ENCODE peak calls at places on chromosome 9, in four cellular contexts. U is A549, Z is GM12878, M is HepG2. X is an unnamed sample.

GRCh38 chr9:97853844-97854695 is 1.0 kb downstream of the FOXE1 start:
- DNase-seq in M (no peak), U (peak; percentile 41), Z (no peak), X (no peak)

GRCh38 chr9:110125207-110125751 is 82.7 kb downstream of the C9orf152 start:
- DNase-seq in U (peak; percentile 62), M (peak; percentile 95), Z (no peak), X (no peak)

GRCh38 chr9:105694320-105694847 is at the start of gene TMEM38B:
- DNase-seq in U (peak; percentile 80), Z (no peak), M (peak; percentile 50), X (peak; percentile 88)

GRCh38 chr9:87644659-87645058 is 81.3 kb upstream of the CTSL start:
- DNase-seq in Z (no peak), M (no peak), U (no peak), X (no peak)

GRCh38 chr9:120292606-120293005 is 287.4 kb downstream of the CDK5RAP2 start:
- DNase-seq in U (no peak), M (no peak), Z (no peak), X (no peak)

GRCh38 chr9:135224286-135224871 is 136.9 kb downstream of the OLFM1 start:
- DNase-seq in Z (no peak), M (no peak), U (no peak), X (no peak)

GRCh38 chr9:114720296-114720695 is 38.3 kb upstream of the TEX48 start:
- DNase-seq in U (no peak), M (no peak), Z (no peak), X (no peak)

GRCh38 chr9:126704157-126704941 is 90.6 kb downstream of the LMX1B start:
- DNase-seq in Z (no peak), M (no peak), U (peak; percentile 73), X (peak; percentile 70)

GRCh38 chr9:130715270-130716077 is 21.9 kb downstream of the EXOSC2 start:
- DNase-seq in M (no peak), Z (no peak), U (no peak), X (no peak)

GRCh38 chr9:129403743-129404620 is 216.9 kb downstream of the C9orf50 start:
- DNase-seq in Z (no peak), M (no peak), U (no peak), X (no peak)

GRCh38 chr9:94065535-94065961 is 18.7 kb upstream of the PTPDC1 start:
- DNase-seq in M (peak; percentile 65), U (peak; percentile 34), Z (peak; percentile 40), X (peak; percentile 44)

GRCh38 chr9:79936336-79936735 is 364.6 kb downstream of the TLE4 start:
- DNase-seq in Z (no peak), M (no peak), U (no peak), X (no peak)

GRCh38 chr9:5838884-5839571 is 6.1 kb upstream of the ERMP1 start:
- DNase-seq in M (peak; percentile 96), Z (no peak), U (peak; percentile 96), X (peak; percentile 53)

GRCh38 chr9:114081441-114082016 is 3.4 kb upstream of the AMBP start:
- DNase-seq in Z (no peak), U (peak; percentile 41), M (peak; percentile 84), X (no peak)

GRCh38 chr9:89179920-89180667 is 1.5 kb upstream of the SHC3 start:
- DNase-seq in U (peak; percentile 88), Z (no peak), M (peak; percentile 82), X (peak; percentile 9)

GRCh38 chr9:31364171-31364570 is 1020.3 kb upstream of the ACO1 start:
- DNase-seq in M (no peak), Z (no peak), U (no peak), X (no peak)

GRCh38 chr9:73050887-73051550 is 98.2 kb upstream of the ALDH1A1 start:
- DNase-seq in U (peak; percentile 33), M (peak; percentile 59), Z (no peak), X (no peak)

GRCh38 chr9:88143944-88144343 is 5.7 kb upstream of the SPATA31C2 start:
- DNase-seq in U (no peak), M (no peak), Z (no peak), X (no peak)

GRCh38 chr9:81071108-81071507 is 618.2 kb downstream of the TLE1 start:
- DNase-seq in U (no peak), M (no peak), Z (no peak), X (no peak)

GRCh38 chr9:99807276-99807852 is 14.3 kb upstream of the NR4A3 start:
- DNase-seq in U (peak; percentile 69), Z (no peak), M (peak; percentile 50), X (peak; percentile 68)

GRCh38 chr9:78386746-78387145 is 89.8 kb downstream of the PSAT1 start:
- DNase-seq in U (no peak), Z (no peak), M (no peak), X (no peak)

GRCh38 chr9:128051932-128052734 is 15.0 kb downstream of the NAIF1 start:
- DNase-seq in Z (no peak), M (no peak), U (no peak), X (no peak)

GRCh38 chr9:137178201-137178938 is 6.5 kb upstream of the TMEM210 start:
- DNase-seq in U (no peak), Z (no peak), M (no peak), X (no peak)

GRCh38 chr9:84829997-84830696 is 160.6 kb downstream of the NTRK2 start:
- DNase-seq in Z (no peak), U (no peak), M (no peak), X (no peak)

GRCh38 chr9:71766663-71767062 is 1.6 kb downstream of the CEMIP2 start:
- DNase-seq in Z (peak; percentile 9), U (no peak), M (peak; percentile 87), X (no peak)

GRCh38 chr9:80873861-80874260 is 815.5 kb downstream of the TLE1 start:
- DNase-seq in M (no peak), Z (no peak), U (no peak), X (no peak)

GRCh38 chr9:105270711-105271110 is 26.3 kb downstream of the SLC44A1 start:
- DNase-seq in U (no peak), Z (no peak), M (no peak), X (no peak)

GRCh38 chr9:127854169-127854833 is at the start of gene ENG:
- DNase-seq in M (no peak), U (no peak), Z (no peak), X (no peak)

GRCh38 chr9:78559449-78559885 is 262.5 kb downstream of the PSAT1 start:
- DNase-seq in Z (no peak), U (no peak), M (no peak), X (no peak)

GRCh38 chr9:69324549-69325401 is at the start of gene ENTREP1:
- DNase-seq in M (no peak), U (peak; percentile 36), Z (no peak), X (no peak)

GRCh38 chr9:88828018-88828417 is 163.2 kb upstream of the S1PR3 start:
- DNase-seq in Z (no peak), M (no peak), U (no peak), X (no peak)

GRCh38 chr9:108603141-108603540 is 252.6 kb downstream of the ACTL7B start:
- DNase-seq in M (no peak), Z (no peak), U (no peak), X (no peak)

GRCh38 chr9:17807670-17808282 is 228.9 kb downstream of the SH3GL2 start:
- DNase-seq in U (no peak), M (peak; percentile 23), Z (no peak), X (no peak)

GRCh38 chr9:107246259-107247254 is 36.5 kb upstream of the RAD23B start:
- DNase-seq in M (no peak), U (no peak), Z (no peak), X (peak; percentile 12)

GRCh38 chr9:21830589-21830988 is 28.2 kb downstream of the MTAP start:
- DNase-seq in U (peak; percentile 3), M (no peak), Z (no peak), X (no peak)

GRCh38 chr9:21833090-21833801 is 30.8 kb downstream of the MTAP start:
- DNase-seq in Z (peak; percentile 61), M (no peak), U (no peak), X (no peak)

GRCh38 chr9:21825637-21826036 is 23.2 kb downstream of the MTAP start:
- DNase-seq in M (no peak), U (no peak), Z (no peak), X (no peak)

GRCh38 chr9:21831841-21832509 is 29.5 kb downstream of the MTAP start:
- DNase-seq in M (no peak), U (peak; percentile 67), Z (peak; percentile 71), X (no peak)

GRCh38 chr9:21828853-21829405 is 26.5 kb downstream of the MTAP start:
- DNase-seq in M (no peak), Z (no peak), U (peak; percentile 3), X (no peak)
- TF ChIP-seq POLR2AphosphoS2 in M (no peak), Z (no peak), U (no peak), X (no peak)

GRCh38 chr9:4689687-4690104 is 10.3 kb downstream of the CDC37L1 start:
- DNase-seq in Z (peak; percentile 51), M (no peak), U (no peak), X (no peak)
- TF ChIP-seq CHD4 in Z (no peak), M (no peak), U (no peak), X (no peak)

DNA sequence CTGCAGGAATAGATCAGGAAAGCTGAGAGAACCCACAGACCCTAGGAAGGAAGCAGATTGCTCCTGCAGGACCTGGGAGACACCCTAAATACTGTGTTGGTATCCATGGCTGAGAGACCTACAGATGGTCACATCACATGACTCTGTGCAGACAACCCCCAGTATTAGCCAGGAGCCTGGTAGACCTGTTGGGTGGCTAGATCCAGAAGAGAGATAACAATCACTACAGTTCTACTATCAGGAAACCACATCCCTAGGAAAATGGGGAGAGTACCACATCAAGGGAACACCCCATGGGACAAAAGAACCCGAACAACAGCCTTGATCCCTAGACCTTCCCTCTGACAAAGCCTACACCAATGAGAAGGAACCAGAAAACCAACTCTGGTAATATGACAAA is 24.2 kb upstream of the MELK start:
- DNase-seq in U (no peak), Z (no peak), M (no peak), X (no peak)
- TF ChIP-seq POLR2AphosphoS2 in U (no peak), Z (no peak), M (no peak), X (no peak)

GRCh38 chr9:133111461-133112360 is 9.3 kb downstream of the RALGDS start:
- DNase-seq in Z (no peak), U (no peak), M (no peak), X (no peak)
- TF ChIP-seq CHD4 in Z (no peak), U (no peak), M (no peak), X (no peak)